ENCODE peak calls at places on chromosomes 7 and 10, in five cellular contexts. One of them, this sample, is unnamed.

GRCh38 chr7:50315193-50315592 is 10.7 kb downstream of the IKZF1 start:
- DNase-seq in NCI-H1417: no peak
- DNase-seq in T-helper 1 cell: no peak
- DNase-seq in GM23248: no peak
- DNase-seq in NAMALWA: no peak
- DNase-seq in this sample: no peak

GRCh38 chr10:69045441-69046300 is 42.2 kb upstream of the SRGN start:
- DNase-seq in T-helper 1 cell: no peak
- DNase-seq in NCI-H1417: no peak
- DNase-seq in NAMALWA: no peak
- DNase-seq in GM23248: peak
- DNase-seq in this sample: no peak

GRCh38 chr10:132142396-132143161 is 44.2 kb upstream of the DPYSL4 start:
- DNase-seq in GM23248: peak
- DNase-seq in T-helper 1 cell: peak
- DNase-seq in NCI-H1417: peak
- DNase-seq in NAMALWA: peak
- DNase-seq in this sample: peak

GRCh38 chr10:110492069-110492782 is 5.5 kb upstream of the DUSP5 start:
- DNase-seq in NCI-H1417: no peak
- DNase-seq in GM23248: no peak
- DNase-seq in T-helper 1 cell: no peak
- DNase-seq in NAMALWA: peak
- DNase-seq in this sample: no peak

GRCh38 chr10:99461230-99461629 is 30.8 kb upstream of the GOT1 start:
- DNase-seq in NCI-H1417: no peak
- DNase-seq in NAMALWA: no peak
- DNase-seq in GM23248: peak
- DNase-seq in T-helper 1 cell: no peak
- DNase-seq in this sample: no peak

GRCh38 chr10:43076876-43077420 is at the start of gene RET:
- DNase-seq in T-helper 1 cell: no peak
- DNase-seq in NCI-H1417: peak
- DNase-seq in NAMALWA: no peak
- DNase-seq in GM23248: peak
- DNase-seq in this sample: no peak

GRCh38 chr10:4835494-4835918 is 9.5 kb downstream of the AKR1E2 start:
- DNase-seq in NCI-H1417: no peak
- DNase-seq in T-helper 1 cell: no peak
- DNase-seq in GM23248: no peak
- DNase-seq in NAMALWA: no peak
- DNase-seq in this sample: no peak

GRCh38 chr7:51635801-51636200 is 319.2 kb upstream of the COBL start:
- DNase-seq in GM23248: no peak
- DNase-seq in NAMALWA: no peak
- DNase-seq in NCI-H1417: no peak
- DNase-seq in T-helper 1 cell: no peak
- DNase-seq in this sample: no peak

GRCh38 chr10:61097026-61097425 is 153.0 kb upstream of the RHOBTB1 start:
- DNase-seq in NCI-H1417: no peak
- DNase-seq in T-helper 1 cell: no peak
- DNase-seq in GM23248: no peak
- DNase-seq in NAMALWA: no peak
- DNase-seq in this sample: no peak

GRCh38 chr7:73361340-73361739 is 33.4 kb downstream of the FKBP6 start:
- DNase-seq in GM23248: no peak
- DNase-seq in NCI-H1417: no peak
- DNase-seq in NAMALWA: no peak
- DNase-seq in T-helper 1 cell: no peak
- DNase-seq in this sample: no peak

GRCh38 chr7:1639071-1639470 is 31.0 kb upstream of the ELFN1 start:
- DNase-seq in GM23248: no peak
- DNase-seq in NAMALWA: no peak
- DNase-seq in NCI-H1417: no peak
- DNase-seq in T-helper 1 cell: no peak
- DNase-seq in this sample: no peak

GRCh38 chr10:8061274-8062211 is 7.1 kb downstream of the GATA3 start:
- DNase-seq in GM23248: no peak
- DNase-seq in T-helper 1 cell: no peak
- DNase-seq in NCI-H1417: no peak
- DNase-seq in NAMALWA: no peak
- DNase-seq in this sample: no peak

GRCh38 chr10:79400567-79401004 is 44.8 kb downstream of the ZCCHC24 start:
- DNase-seq in NCI-H1417: no peak
- DNase-seq in GM23248: peak
- DNase-seq in T-helper 1 cell: no peak
- DNase-seq in NAMALWA: peak
- DNase-seq in this sample: peak

GRCh38 chr7:17638727-17639126 is 301.6 kb downstream of the SNX13 start:
- DNase-seq in NAMALWA: no peak
- DNase-seq in T-helper 1 cell: no peak
- DNase-seq in NCI-H1417: no peak
- DNase-seq in GM23248: no peak
- DNase-seq in this sample: no peak

This sample was measured in HT-29.